ENCODE peak calls at places on chromosomes 13 and 19, in nine cellular contexts. I is aorta; N is effector memory CD4-positive, alpha-beta T cell; O is A673; Z is PC-3; F is heart left ventricle; E is IMR-90; M is K562; V is GM23248. L is an unnamed sample.
A peak's percentile ranks its signal among the peaks of the same experiment; 100 is the strongest.

GRCh38 chr19:12796146-12797071 is 5.1 kb downstream of the JUNB start:
- DNase-seq in O (peak; percentile 91), M (peak; percentile 54), E (peak; percentile 81), V (peak; percentile 85), I (peak; percentile 90), F (peak; percentile 74), N (peak; percentile 54), Z (peak; percentile 94), L (peak; percentile 67)

GRCh38 chr19:29084266-29084665 is 128.7 kb downstream of the UQCRFS1 start:
- DNase-seq in F (no peak), M (peak; percentile 62), I (no peak), V (peak; percentile 62), O (no peak), E (no peak), N (no peak), Z (peak; percentile 1), L (no peak)

GRCh38 chr19:37982655-37983054 is 75.6 kb downstream of the SIPA1L3 start:
- DNase-seq in M (no peak), O (no peak), I (peak; percentile 52), E (no peak), Z (no peak), V (no peak), N (no peak), F (no peak), L (no peak)

GRCh38 chr19:49512970-49513745 is 697 bp downstream of the FCGRT start:
- DNase-seq in M (peak; percentile 77), Z (no peak), I (no peak), N (no peak), E (no peak), F (peak; percentile 62), O (peak; percentile 86), V (peak; percentile 47), L (no peak)

GRCh38 chr13:41610426-41610825 is 153.1 kb downstream of the RGCC start:
- DNase-seq in I (no peak), O (no peak), M (no peak), E (peak; percentile 97), V (peak; percentile 91), F (peak; percentile 44), Z (peak; percentile 91), N (no peak), L (no peak)

GRCh38 chr13:57250472-57250871 is 83.5 kb downstream of the PRR20E start:
- DNase-seq in N (no peak), O (no peak), E (no peak), F (no peak), V (no peak), Z (no peak), M (no peak), I (no peak), L (no peak)

GRCh38 chr13:75752848-75753247 is 116.7 kb downstream of the LMO7 start:
- DNase-seq in E (no peak), O (no peak), N (no peak), F (no peak), M (no peak), I (no peak), Z (no peak), V (no peak), L (no peak)

GRCh38 chr19:12669272-12670158 is 2.9 kb downstream of the WDR83 start:
- DNase-seq in V (peak; percentile 93), Z (peak; percentile 86), E (peak; percentile 85), I (peak; percentile 91), F (peak; percentile 83), O (peak; percentile 84), M (peak; percentile 52), N (peak; percentile 62), L (peak; percentile 84)

GRCh38 chr19:16402076-16402475 is 69.7 kb downstream of the EPS15L1 start:
- DNase-seq in N (no peak), V (no peak), O (no peak), M (no peak), E (no peak), I (no peak), Z (no peak), F (no peak), L (no peak)

GRCh38 chr19:47405854-47406417 is 13.4 kb downstream of the MEIS3 start:
- DNase-seq in I (no peak), F (no peak), M (no peak), E (no peak), N (no peak), O (no peak), Z (no peak), V (no peak), L (no peak)
- H3K36me3 ChIP-seq in I (no peaks in the 10 kb centered on the region), F (no peaks in the 10 kb centered on the region), M (no peaks in the 10 kb centered on the region), E (peaks cover 27% of the 10 kb centered on the region), N (no peaks in the 10 kb centered on the region), O (no peaks in the 10 kb centered on the region), Z (no peaks in the 10 kb centered on the region), V (no peaks in the 10 kb centered on the region), L (no peaks in the 10 kb centered on the region)

GRCh38 chr19:3178377-3178972 is at the start of gene S1PR4:
- DNase-seq in M (no peak), E (no peak), V (no peak), N (peak; percentile 62), I (peak; percentile 76), F (no peak), O (no peak), Z (no peak), L (no peak)

GRCh38 chr19:3175761-3176714 is 2.5 kb upstream of the S1PR4 start:
- DNase-seq in V (peak; percentile 89), F (no peak), I (peak; percentile 48), Z (peak; percentile 91), O (peak; percentile 42), N (peak; percentile 42), M (no peak), E (peak; percentile 65), L (no peak)

GRCh38 chr19:3179739-3180293 is 1.2 kb downstream of the S1PR4 start:
- DNase-seq in E (no peak), F (no peak), I (peak; percentile 76), O (no peak), N (no peak), M (no peak), Z (no peak), V (no peak), L (no peak)

GRCh38 chr19:3176715-3177501 is 1.7 kb upstream of the S1PR4 start:
- DNase-seq in O (peak; percentile 48), Z (peak; percentile 86), F (no peak), V (peak; percentile 91), N (peak; percentile 71), I (peak; percentile 62), E (peak; percentile 67), M (peak; percentile 77), L (no peak)

DNA sequence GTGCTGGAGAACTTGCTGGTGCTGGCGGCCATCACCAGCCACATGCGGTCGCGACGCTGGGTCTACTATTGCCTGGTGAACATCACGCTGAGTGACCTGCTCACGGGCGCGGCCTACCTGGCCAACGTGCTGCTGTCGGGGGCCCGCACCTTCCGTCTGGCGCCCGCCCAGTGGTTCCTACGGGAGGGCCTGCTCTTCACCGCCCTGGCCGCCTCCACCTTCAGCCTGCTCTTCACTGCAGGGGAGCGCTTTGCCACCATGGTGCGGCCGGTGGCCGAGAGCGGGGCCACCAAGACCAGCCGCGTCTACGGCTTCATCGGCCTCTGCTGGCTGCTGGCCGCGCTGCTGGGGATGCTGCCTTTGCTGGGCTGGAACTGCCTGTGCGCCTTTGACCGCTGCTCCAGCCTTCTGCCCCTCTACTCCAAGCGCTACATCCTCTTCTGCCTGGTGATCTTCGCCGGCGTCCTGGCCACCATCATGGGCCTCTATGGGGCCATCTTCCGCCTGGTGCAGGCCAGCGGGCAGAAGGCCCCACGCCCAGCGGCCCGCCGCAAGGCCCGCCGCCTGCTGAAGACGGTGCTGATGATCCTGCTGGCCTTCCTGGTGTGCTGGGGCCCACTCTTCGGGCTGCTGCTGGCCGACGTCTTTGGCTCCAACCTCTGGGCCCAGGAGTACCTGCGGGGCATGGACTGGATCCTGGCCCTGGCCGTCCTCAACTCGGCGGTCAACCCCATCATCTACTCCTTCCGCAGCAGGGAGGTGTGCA is 587 bp downstream of the S1PR4 start:
- DNase-seq in M (no peak), V (no peak), N (no peak), Z (no peak), E (no peak), F (no peak), O (no peak), I (peak; percentile 73), L (no peak)
- H3K36me3 ChIP-seq in M (no peaks in the 10 kb centered on the region), V (no peaks in the 10 kb centered on the region), N (peaks cover 8% of the 10 kb centered on the region), Z (no peaks in the 10 kb centered on the region), E (no peaks in the 10 kb centered on the region), F (no peaks in the 10 kb centered on the region), O (no peaks in the 10 kb centered on the region), I (no peaks in the 10 kb centered on the region), L (no peaks in the 10 kb centered on the region)

DNA sequence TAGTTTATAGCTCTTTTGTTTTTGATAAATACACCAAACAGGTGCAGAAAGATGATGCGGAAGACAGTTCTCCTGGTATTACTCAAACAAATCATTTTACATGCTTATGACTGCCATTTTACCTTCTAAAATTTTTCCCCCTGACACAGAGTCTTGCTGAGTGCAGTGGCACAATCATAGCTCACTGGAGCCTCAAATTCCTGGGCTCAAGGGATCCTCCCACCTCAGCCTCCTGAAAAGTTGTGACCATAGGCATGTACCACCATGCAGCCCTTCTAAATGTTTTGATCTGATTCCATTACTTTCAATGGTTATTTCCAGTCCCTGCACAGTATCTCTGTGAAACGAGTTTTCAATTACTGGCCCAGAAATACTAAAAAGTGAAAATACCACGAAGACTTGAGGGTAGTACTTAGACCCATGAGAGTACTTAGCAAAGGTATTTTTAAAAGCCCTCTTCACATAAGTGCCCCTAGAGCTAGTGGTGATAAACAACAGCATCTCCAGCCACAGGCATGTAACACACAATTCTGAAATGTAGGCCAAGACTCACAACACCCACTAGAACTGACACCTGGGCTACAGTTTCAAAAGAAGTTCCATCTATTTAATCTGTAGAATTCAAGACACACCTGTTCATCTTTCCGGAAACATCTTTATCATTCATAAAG is 11.3 kb downstream of the HSPH1 start:
- DNase-seq in Z (no peak), F (no peak), M (no peak), E (no peak), I (no peak), O (no peak), N (no peak), V (no peak), L (no peak)
- H3K36me3 ChIP-seq in Z (peaks cover 92% of the 10 kb centered on the region), F (peaks cover 100% of the 10 kb centered on the region), M (peaks cover 98% of the 10 kb centered on the region), E (peaks cover 35% of the 10 kb centered on the region), I (peaks cover 4% of the 10 kb centered on the region), O (peaks cover 98% of the 10 kb centered on the region), N (peaks cover 93% of the 10 kb centered on the region), V (peaks cover 98% of the 10 kb centered on the region), L (no peaks in the 10 kb centered on the region)

GRCh38 chr13:102608944-102609343 is 12.2 kb downstream of the TPP2 start:
- DNase-seq in O (no peak), N (no peak), F (no peak), E (no peak), I (no peak), M (no peak), Z (peak; percentile 21), V (no peak), L (no peak)

GRCh38 chr13:102610296-102610895 is 13.6 kb downstream of the TPP2 start:
- DNase-seq in E (no peak), F (no peak), Z (no peak), N (no peak), I (no peak), M (no peak), O (no peak), V (no peak), L (no peak)

GRCh38 chr13:102606537-102607309 is 9.9 kb downstream of the TPP2 start:
- DNase-seq in N (no peak), M (peak; percentile 61), E (no peak), V (no peak), Z (no peak), I (no peak), F (no peak), O (no peak), L (no peak)

DNA sequence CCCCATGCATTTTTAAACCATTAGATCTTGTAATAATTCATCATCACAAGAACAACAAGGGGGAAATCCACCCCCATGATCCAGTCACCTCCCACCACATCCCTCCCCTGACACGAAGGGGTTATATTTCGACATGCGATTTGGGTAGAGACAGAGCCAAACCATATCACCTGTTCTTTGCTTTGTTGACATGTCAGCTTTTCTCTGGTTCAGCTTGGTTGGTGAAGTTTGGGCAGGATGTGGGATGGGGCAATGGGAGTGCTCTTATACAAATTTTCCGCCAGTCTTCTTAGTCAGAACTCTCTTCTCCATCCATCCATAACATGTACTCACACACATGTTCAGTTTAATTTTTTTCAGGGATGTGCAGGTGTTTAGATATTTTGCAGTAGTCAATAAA is 12.9 kb downstream of the TPP2 start:
- DNase-seq in I (no peak), O (no peak), M (no peak), E (no peak), F (no peak), N (no peak), Z (no peak), V (no peak), L (no peak)
- H3K36me3 ChIP-seq in I (peaks cover 5% of the 10 kb centered on the region), O (peaks cover 26% of the 10 kb centered on the region), M (peaks cover 88% of the 10 kb centered on the region), E (peaks cover 33% of the 10 kb centered on the region), F (peaks cover 66% of the 10 kb centered on the region), N (peaks cover 41% of the 10 kb centered on the region), Z (peaks cover 19% of the 10 kb centered on the region), V (peaks cover 12% of the 10 kb centered on the region), L (peaks cover 34% of the 10 kb centered on the region)